ENCODE peak calls at places on chromosome 7, in four cellular contexts. One of them, this sample, is unnamed.

GRCh38 chr7:112450807-112451661 is 774 bp downstream of the IFRD1 start:
- DNase-seq in K562: peak; percentile 99
- DNase-seq in HepG2: peak; percentile 95
- DNase-seq in GM12878: peak; percentile 91
- DNase-seq in this sample: peak; percentile 93

GRCh38 chr7:45342236-45342635 is 184.6 kb downstream of the RAMP3 start:
- DNase-seq in K562: no peak
- DNase-seq in HepG2: peak; percentile 21
- DNase-seq in GM12878: no peak
- DNase-seq in this sample: no peak

GRCh38 chr7:45890902-45891461 is 2.7 kb downstream of the IGFBP1 start:
- DNase-seq in K562: peak; percentile 37
- DNase-seq in HepG2: peak; percentile 36
- DNase-seq in GM12878: no peak
- DNase-seq in this sample: no peak

GRCh38 chr7:4875391-4875790 is 8.1 kb downstream of the RADIL start:
- DNase-seq in K562: no peak
- DNase-seq in HepG2: no peak
- DNase-seq in GM12878: no peak
- DNase-seq in this sample: no peak

GRCh38 chr7:89002942-89003618 is 207.5 kb upstream of the TEX47 start:
- DNase-seq in K562: no peak
- DNase-seq in HepG2: no peak
- DNase-seq in GM12878: peak; percentile 24
- DNase-seq in this sample: no peak

GRCh38 chr7:50957427-50957826 is 174.7 kb upstream of the GRB10 start:
- DNase-seq in K562: no peak
- DNase-seq in HepG2: no peak
- DNase-seq in GM12878: no peak
- DNase-seq in this sample: no peak

GRCh38 chr7:84841809-84842208 is 345.0 kb downstream of the SEMA3D start:
- DNase-seq in K562: no peak
- DNase-seq in HepG2: no peak
- DNase-seq in GM12878: no peak
- DNase-seq in this sample: no peak

GRCh38 chr7:155357573-155358041 is 59.9 kb downstream of the INSIG1 start:
- DNase-seq in K562: no peak
- DNase-seq in HepG2: no peak
- DNase-seq in GM12878: no peak
- DNase-seq in this sample: no peak

GRCh38 chr7:1663243-1663642 is 6.8 kb upstream of the ELFN1 start:
- DNase-seq in K562: no peak
- DNase-seq in HepG2: no peak
- DNase-seq in GM12878: no peak
- DNase-seq in this sample: no peak

GRCh38 chr7:132614428-132615076 is 38.3 kb upstream of the PLXNA4 start:
- DNase-seq in K562: peak; percentile 7
- DNase-seq in HepG2: no peak
- DNase-seq in GM12878: no peak
- DNase-seq in this sample: peak; percentile 66

DNA sequence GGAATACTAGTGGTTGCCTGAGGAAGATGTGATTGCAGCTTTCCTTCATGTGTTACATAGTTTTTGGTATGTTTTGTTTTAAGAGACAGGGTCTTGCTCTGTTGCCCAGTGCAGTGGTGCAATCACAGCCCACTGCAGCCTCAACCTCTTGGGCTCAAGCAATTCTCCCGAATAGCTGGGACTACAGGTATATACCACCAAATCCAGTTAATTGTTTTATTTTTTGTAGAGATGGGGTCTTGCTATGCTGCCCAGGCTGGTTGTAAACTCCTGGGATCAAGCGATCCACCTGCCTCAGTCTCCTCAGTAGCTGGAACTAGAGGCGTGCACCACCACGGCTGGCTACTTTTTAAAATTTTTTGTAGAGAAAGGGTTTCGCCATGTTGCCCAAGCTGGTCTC is 79.1 kb upstream of the TMEM248 start:
- DNase-seq in K562: no peak
- DNase-seq in HepG2: no peak
- DNase-seq in GM12878: no peak
- DNase-seq in this sample: no peak
- TF ChIP-seq ETV6 in K562: no peak
- TF ChIP-seq ETV6 in HepG2: no peak
- TF ChIP-seq ETV6 in GM12878: no peak
- TF ChIP-seq ETV6 in this sample: no peak

GRCh38 chr7:104225441-104225840 is 17.6 kb upstream of the ORC5 start:
- DNase-seq in K562: no peak
- DNase-seq in HepG2: no peak
- DNase-seq in GM12878: no peak
- DNase-seq in this sample: no peak

GRCh38 chr7:104228442-104228841 is 20.6 kb upstream of the ORC5 start:
- DNase-seq in K562: no peak
- DNase-seq in HepG2: no peak
- DNase-seq in GM12878: no peak
- DNase-seq in this sample: no peak

GRCh38 chr7:104230606-104231005 is 22.8 kb upstream of the ORC5 start:
- DNase-seq in K562: no peak
- DNase-seq in HepG2: no peak
- DNase-seq in GM12878: no peak
- DNase-seq in this sample: no peak

DNA sequence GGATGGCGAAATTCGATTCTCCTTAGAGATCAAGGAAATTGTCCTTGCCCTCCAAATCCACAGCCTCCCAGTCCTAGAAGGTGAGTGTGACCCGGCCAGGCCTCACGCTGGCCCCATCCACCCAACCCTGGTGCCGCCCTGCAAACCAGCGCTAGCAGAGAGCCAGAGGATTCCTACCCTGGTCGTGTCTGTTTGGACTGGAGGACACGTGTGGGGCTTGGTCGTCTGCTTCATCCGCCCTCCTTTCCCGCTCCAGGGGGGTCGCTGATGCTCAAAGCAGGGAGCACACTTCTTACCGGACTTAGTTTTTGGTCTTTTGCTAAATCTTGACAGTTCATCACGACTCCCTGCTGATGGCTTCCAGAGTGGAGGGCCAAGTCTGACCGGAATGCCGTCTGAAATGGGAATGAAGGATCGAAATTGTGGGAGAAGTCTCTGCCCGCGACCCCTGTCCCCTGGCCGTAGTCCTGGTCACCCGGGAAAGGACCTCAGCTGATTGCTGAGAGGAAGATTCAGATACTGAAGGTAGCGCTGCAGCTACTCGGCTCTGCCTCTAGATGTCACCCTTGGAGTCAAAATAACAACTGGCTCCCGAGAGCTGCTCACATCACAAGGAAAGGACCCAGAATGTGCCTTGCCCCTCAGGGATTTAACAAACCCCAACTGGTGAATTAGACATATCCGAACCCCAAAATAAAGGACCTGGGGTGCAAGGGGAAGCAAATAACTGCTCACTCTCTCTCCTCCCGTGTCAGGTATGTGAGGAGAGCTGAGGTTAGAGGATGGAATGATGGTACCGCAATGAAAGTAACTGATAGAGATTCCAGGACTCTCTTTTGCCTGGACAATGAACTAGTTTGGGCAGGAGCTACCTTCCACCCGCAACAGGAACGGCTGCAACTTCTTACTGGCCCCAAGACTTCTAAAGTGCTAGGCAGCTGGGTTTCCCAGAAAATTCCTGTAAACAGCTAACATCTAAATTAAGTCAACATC is 23.5 kb upstream of the ORC5 start:
- DNase-seq in K562: peak; percentile 76
- DNase-seq in HepG2: peak; percentile 47
- DNase-seq in GM12878: no peak
- DNase-seq in this sample: peak; percentile 54
- TF ChIP-seq ETV6 in K562: no peak
- TF ChIP-seq ETV6 in HepG2: no peak
- TF ChIP-seq ETV6 in GM12878: no peak
- TF ChIP-seq ETV6 in this sample: no peak

GRCh38 chr7:129567377-129567776 is 44.1 kb upstream of the NRF1 start:
- DNase-seq in K562: no peak
- DNase-seq in HepG2: no peak
- DNase-seq in GM12878: no peak
- DNase-seq in this sample: no peak
- TF ChIP-seq ETV6 in K562: no peak
- TF ChIP-seq ETV6 in HepG2: no peak
- TF ChIP-seq ETV6 in GM12878: no peak
- TF ChIP-seq ETV6 in this sample: no peak

GRCh38 chr7:34844936-34845665 is 187.1 kb downstream of the NPSR1 start:
- DNase-seq in K562: no peak
- DNase-seq in HepG2: no peak
- DNase-seq in GM12878: no peak
- DNase-seq in this sample: no peak
- TF ChIP-seq ETV6 in K562: no peak
- TF ChIP-seq ETV6 in HepG2: no peak
- TF ChIP-seq ETV6 in GM12878: no peak
- TF ChIP-seq ETV6 in this sample: no peak

DNA sequence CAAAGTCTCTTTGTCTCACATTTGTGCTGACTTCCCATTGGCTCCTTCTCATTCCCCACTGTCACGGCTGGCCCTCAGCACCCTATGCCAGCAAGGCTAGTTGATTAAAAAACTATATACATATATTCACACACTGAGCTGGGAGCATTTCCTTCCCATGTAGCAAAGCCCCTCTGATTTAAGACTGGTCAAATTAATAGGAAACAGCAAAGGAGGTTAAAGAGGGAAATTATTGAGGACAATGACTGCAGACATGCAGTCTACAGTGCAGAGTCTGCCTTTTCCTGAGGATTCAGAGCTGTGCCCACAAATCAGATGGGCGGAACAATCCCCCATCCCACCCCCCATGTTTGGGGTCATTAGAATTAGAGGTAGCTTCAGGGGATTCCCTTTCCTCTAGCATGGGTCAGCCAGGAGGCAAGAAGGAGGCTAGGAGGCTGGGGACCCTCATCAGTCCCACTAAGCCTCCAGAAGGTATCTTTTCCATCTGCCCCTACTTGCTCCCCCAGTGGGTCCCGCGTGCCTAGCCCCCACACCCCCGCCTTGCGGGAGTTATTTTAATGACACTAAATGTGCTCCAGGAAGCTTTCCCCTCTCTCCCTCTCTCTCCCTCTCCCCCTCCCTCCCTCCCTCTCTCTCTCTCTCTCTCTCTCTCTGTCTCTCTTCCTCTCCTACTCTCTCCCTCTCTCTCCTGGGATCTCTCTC is 9.8 kb upstream of the DLX6 start:
- DNase-seq in K562: no peak
- DNase-seq in HepG2: no peak
- DNase-seq in GM12878: no peak
- DNase-seq in this sample: no peak
- TF ChIP-seq ETV6 in K562: no peak
- TF ChIP-seq ETV6 in HepG2: no peak
- TF ChIP-seq ETV6 in GM12878: no peak
- TF ChIP-seq ETV6 in this sample: no peak

GRCh38 chr7:83130623-83131545 is 31.8 kb downstream of the PCLO start:
- DNase-seq in K562: no peak
- DNase-seq in HepG2: no peak
- DNase-seq in GM12878: no peak
- DNase-seq in this sample: no peak

GRCh38 chr7:83130191-83130590 is 32.5 kb downstream of the PCLO start:
- DNase-seq in K562: no peak
- DNase-seq in HepG2: no peak
- DNase-seq in GM12878: no peak
- DNase-seq in this sample: no peak
- TF ChIP-seq ETV6 in K562: no peak
- TF ChIP-seq ETV6 in HepG2: no peak
- TF ChIP-seq ETV6 in GM12878: no peak
- TF ChIP-seq ETV6 in this sample: no peak

GRCh38 chr7:64799-65430 is 127.5 kb upstream of the FAM20C start:
- DNase-seq in K562: no peak
- DNase-seq in HepG2: no peak
- DNase-seq in GM12878: no peak
- DNase-seq in this sample: no peak

GRCh38 chr7:64098-64521 is 128.3 kb upstream of the FAM20C start:
- DNase-seq in K562: peak; percentile 61
- DNase-seq in HepG2: peak; percentile 18
- DNase-seq in GM12878: no peak
- DNase-seq in this sample: peak; percentile 64

GRCh38 chr7:66741-67140 is 125.6 kb upstream of the FAM20C start:
- DNase-seq in K562: no peak
- DNase-seq in HepG2: no peak
- DNase-seq in GM12878: no peak
- DNase-seq in this sample: no peak

GRCh38 chr7:66296-66695 is 126.1 kb upstream of the FAM20C start:
- DNase-seq in K562: no peak
- DNase-seq in HepG2: no peak
- DNase-seq in GM12878: no peak
- DNase-seq in this sample: no peak

GRCh38 chr7:65554-65953 is 126.8 kb upstream of the FAM20C start:
- DNase-seq in K562: no peak
- DNase-seq in HepG2: no peak
- DNase-seq in GM12878: no peak
- DNase-seq in this sample: no peak
- TF ChIP-seq ETV6 in K562: no peak
- TF ChIP-seq ETV6 in HepG2: no peak
- TF ChIP-seq ETV6 in GM12878: no peak
- TF ChIP-seq ETV6 in this sample: no peak

This sample was measured in WTC11.